ENCODE peak calls at places on chromosomes 13 and 19, in four cellular contexts. One of them, this sample, is unnamed. For H3K4me1, the result is how much of the 10 kb centered on the place peaks cover.

GRCh38 chr13:33433316-33433715 is 147.8 kb upstream of the STARD13 start:
- DNase-seq in A549: no peak
- DNase-seq in heart right ventricle: no peak
- DNase-seq in PC-9: no peak
- DNase-seq in this sample: no peak

GRCh38 chr19:34189199-34189916 is 17.1 kb downstream of the LSM14A start:
- DNase-seq in A549: no peak
- DNase-seq in heart right ventricle: no peak
- DNase-seq in PC-9: no peak
- DNase-seq in this sample: no peak

GRCh38 chr19:55283548-55284393 is at the start of gene BRSK1:
- DNase-seq in heart right ventricle: peak
- DNase-seq in A549: no peak
- DNase-seq in PC-9: peak
- DNase-seq in this sample: peak

GRCh38 chr13:70125693-70126092 is 17.4 kb upstream of the KLHL1 start:
- DNase-seq in heart right ventricle: no peak
- DNase-seq in PC-9: no peak
- DNase-seq in A549: no peak
- DNase-seq in this sample: no peak

GRCh38 chr19:4534836-4535658 is at the start of gene PLIN5:
- DNase-seq in A549: peak
- DNase-seq in PC-9: peak
- DNase-seq in heart right ventricle: peak
- DNase-seq in this sample: peak

GRCh38 chr13:87798536-87798935 is 127.4 kb downstream of the SLITRK5 start:
- DNase-seq in PC-9: no peak
- DNase-seq in heart right ventricle: no peak
- DNase-seq in A549: no peak
- DNase-seq in this sample: no peak

GRCh38 chr13:28728642-28729041 is 9.9 kb upstream of the SLC46A3 start:
- DNase-seq in A549: no peak
- DNase-seq in PC-9: no peak
- DNase-seq in heart right ventricle: no peak
- DNase-seq in this sample: no peak

GRCh38 chr19:14410054-14410774 is 8.9 kb downstream of the DDX39A start:
- DNase-seq in heart right ventricle: no peak
- DNase-seq in PC-9: no peak
- DNase-seq in A549: no peak
- DNase-seq in this sample: no peak

GRCh38 chr13:52428295-52428694 is 22.1 kb downstream of the VPS36 start:
- DNase-seq in A549: no peak
- DNase-seq in PC-9: no peak
- DNase-seq in heart right ventricle: peak
- DNase-seq in this sample: no peak

GRCh38 chr19:1270854-1271527 is 1.9 kb downstream of the CIRBP start:
- DNase-seq in heart right ventricle: no peak
- DNase-seq in A549: no peak
- DNase-seq in PC-9: no peak
- DNase-seq in this sample: no peak

GRCh38 chr19:3466630-3467029 is 13.7 kb downstream of the SMIM24 start:
- DNase-seq in heart right ventricle: peak
- DNase-seq in PC-9: no peak
- DNase-seq in A549: no peak
- DNase-seq in this sample: peak

GRCh38 chr13:51000576-51001260 is 91.1 kb downstream of the RNASEH2B start:
- DNase-seq in PC-9: no peak
- DNase-seq in A549: no peak
- DNase-seq in heart right ventricle: no peak
- DNase-seq in this sample: peak

GRCh38 chr13:71368301-71368700 is 498.7 kb downstream of the DACH1 start:
- DNase-seq in A549: no peak
- DNase-seq in PC-9: no peak
- DNase-seq in heart right ventricle: no peak
- DNase-seq in this sample: no peak

GRCh38 chr13:29994911-29995601 is 144.6 kb upstream of the UBL3 start:
- DNase-seq in heart right ventricle: no peak
- DNase-seq in A549: no peak
- DNase-seq in PC-9: no peak
- DNase-seq in this sample: no peak

DNA sequence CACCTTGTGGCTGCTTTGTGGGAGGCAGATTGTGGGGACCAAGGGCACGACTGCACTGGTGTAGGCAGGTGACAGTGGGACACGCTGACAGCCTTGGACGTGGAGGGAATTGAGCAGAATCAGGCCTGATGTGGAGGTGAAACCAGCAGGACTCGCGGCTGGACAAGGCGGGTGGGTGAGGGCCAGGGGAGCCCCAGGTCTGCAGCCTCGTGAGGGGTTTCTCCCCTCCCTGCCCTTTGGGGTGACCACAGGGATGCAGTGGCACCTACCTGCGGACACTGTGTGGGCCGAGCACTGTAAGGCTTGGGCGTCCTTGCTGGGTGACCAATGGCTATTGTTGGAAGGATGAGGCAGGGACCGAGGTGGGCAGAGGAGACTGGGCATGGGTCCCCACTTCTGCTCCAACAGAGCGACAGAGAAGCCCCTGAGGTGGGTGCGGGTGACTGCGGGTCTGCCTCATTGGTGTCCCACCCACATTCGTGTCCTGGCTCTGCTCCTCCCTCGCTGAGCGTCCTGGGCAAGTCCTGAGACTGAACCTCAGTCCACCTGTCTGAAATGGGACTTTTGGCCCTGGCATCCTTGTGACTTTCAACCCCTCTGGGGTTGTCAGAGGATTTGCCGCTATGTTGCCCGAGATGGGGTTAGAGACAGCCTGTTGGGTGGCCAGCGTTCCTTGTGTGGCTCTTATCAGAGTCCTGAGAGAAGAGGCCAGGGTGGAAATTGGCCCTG is 30.5 kb downstream of the DNM2 start:
- DNase-seq in heart right ventricle: no peak
- DNase-seq in A549: no peak
- DNase-seq in PC-9: no peak
- DNase-seq in this sample: peak
- H3K4me1 ChIP-seq in heart right ventricle: half or more
- H3K4me1 ChIP-seq in A549: half or more
- H3K4me1 ChIP-seq in PC-9: under half
- H3K4me1 ChIP-seq in this sample: under half

GRCh38 chr19:39532233-39533002 is at the start of gene EID2B:
- DNase-seq in A549: peak
- DNase-seq in heart right ventricle: peak
- DNase-seq in PC-9: peak
- DNase-seq in this sample: peak
- H3K27ac ChIP-seq in A549: peak
- H3K27ac ChIP-seq in heart right ventricle: peak
- H3K27ac ChIP-seq in PC-9: no peak
- H3K27ac ChIP-seq in this sample: peak

GRCh38 chr13:95154441-95154886 is 146.8 kb downstream of the ABCC4 start:
- DNase-seq in PC-9: no peak
- DNase-seq in A549: no peak
- DNase-seq in heart right ventricle: no peak
- DNase-seq in this sample: no peak

GRCh38 chr13:95153647-95154405 is 147.4 kb downstream of the ABCC4 start:
- DNase-seq in PC-9: no peak
- DNase-seq in heart right ventricle: no peak
- DNase-seq in A549: no peak
- DNase-seq in this sample: no peak

GRCh38 chr13:95155504-95155903 is 145.7 kb downstream of the ABCC4 start:
- DNase-seq in A549: no peak
- DNase-seq in heart right ventricle: no peak
- DNase-seq in PC-9: no peak
- DNase-seq in this sample: no peak

GRCh38 chr13:95155093-95155492 is 146.2 kb downstream of the ABCC4 start:
- DNase-seq in heart right ventricle: no peak
- DNase-seq in A549: no peak
- DNase-seq in PC-9: no peak
- DNase-seq in this sample: no peak

DNA sequence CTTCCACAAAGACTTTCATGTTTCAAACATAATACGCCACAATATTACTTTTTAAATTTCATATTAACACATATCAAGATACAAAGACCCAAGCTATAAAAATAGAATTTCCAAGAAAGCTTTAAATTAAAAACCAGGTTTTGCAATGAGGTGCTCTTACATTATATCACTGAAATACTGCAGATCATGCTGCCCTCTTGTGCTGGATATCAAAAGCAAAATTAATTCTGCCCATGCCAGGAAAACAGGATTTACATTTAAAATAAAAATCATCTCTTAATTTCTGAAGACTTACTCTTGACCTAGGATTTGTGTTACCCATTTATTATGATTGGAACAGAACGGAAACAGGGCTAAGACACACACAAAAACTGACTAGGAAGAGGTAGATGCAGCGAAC is 145.0 kb downstream of the ABCC4 start:
- DNase-seq in A549: no peak
- DNase-seq in PC-9: no peak
- DNase-seq in heart right ventricle: no peak
- DNase-seq in this sample: no peak
- H3K4me1 ChIP-seq in A549: half or more
- H3K4me1 ChIP-seq in PC-9: under half
- H3K4me1 ChIP-seq in heart right ventricle: under half
- H3K4me1 ChIP-seq in this sample: under half

DNA sequence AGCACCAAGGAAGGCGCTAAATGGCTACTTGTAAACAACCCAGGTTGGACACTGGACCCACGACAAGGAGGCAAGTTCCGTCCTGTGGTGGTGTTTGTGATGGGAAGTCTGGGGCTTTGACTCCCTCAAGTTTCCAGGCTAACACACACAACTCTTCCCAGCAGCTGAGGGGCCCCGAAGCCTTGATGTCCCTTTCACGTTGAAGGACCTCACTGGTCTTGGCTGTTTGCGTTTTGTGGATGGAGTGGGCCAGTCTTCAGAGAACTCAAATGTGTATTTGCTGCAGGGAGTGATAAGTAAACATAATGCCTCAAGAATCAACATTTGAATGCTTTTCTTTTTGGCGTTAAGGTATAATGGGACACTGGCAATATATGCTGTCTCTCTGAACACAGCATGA is 199.2 kb downstream of the TM9SF2 start:
- DNase-seq in heart right ventricle: no peak
- DNase-seq in A549: no peak
- DNase-seq in PC-9: no peak
- DNase-seq in this sample: no peak
- H3K27ac ChIP-seq in heart right ventricle: no peak
- H3K27ac ChIP-seq in A549: no peak
- H3K27ac ChIP-seq in PC-9: no peak
- H3K27ac ChIP-seq in this sample: no peak

GRCh38 chr19:18493440-18494266 is 28.2 kb downstream of the ELL start:
- DNase-seq in heart right ventricle: no peak
- DNase-seq in A549: no peak
- DNase-seq in PC-9: no peak
- DNase-seq in this sample: peak

GRCh38 chr19:18494267-18494607 is 27.6 kb downstream of the ELL start:
- DNase-seq in heart right ventricle: no peak
- DNase-seq in PC-9: no peak
- DNase-seq in A549: no peak
- DNase-seq in this sample: no peak

GRCh38 chr19:18496980-18497256 is 25.0 kb downstream of the ELL start:
- DNase-seq in heart right ventricle: no peak
- DNase-seq in PC-9: no peak
- DNase-seq in A549: no peak
- DNase-seq in this sample: no peak

GRCh38 chr19:18495204-18495911 is 26.5 kb downstream of the ELL start:
- DNase-seq in heart right ventricle: no peak
- DNase-seq in PC-9: no peak
- DNase-seq in A549: no peak
- DNase-seq in this sample: no peak

DNA sequence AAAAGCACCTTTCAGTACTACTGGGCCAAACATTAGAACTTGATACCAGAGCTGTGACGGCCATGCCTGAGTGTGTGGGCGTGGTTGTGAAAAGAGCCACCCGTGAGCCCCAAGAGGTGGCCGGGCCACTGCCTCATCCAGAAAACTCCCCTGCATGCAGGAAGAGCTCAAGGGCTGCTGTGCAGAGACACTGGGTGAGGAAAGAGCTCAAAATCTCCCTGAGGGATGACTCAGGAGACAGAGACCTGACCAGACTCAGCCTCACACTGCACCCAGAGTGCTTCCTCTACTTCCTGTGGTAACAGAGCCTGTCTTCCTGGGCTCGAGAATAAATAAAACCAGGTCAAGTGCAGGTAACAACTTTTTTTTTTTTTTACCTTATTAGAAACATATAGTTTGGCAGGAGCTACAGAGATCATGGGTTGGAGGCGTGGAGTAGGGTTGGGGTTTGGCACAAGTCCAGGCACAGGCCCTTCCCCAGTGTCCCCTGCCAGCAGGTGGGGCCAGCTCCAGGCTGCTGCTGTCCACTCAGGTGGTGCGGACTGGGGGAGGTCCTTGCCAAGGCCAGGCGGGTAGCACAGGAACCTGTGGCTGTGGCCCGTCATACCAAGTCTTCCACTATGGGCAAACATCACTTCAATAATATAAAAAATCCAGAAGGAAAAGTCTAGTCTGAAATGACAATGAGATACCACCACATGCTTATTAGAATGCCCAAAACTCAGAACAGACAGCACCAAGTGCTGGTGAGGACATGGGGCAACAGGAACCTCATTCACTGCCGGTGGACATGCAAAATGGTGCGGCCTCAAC is 25.5 kb downstream of the ELL start:
- DNase-seq in PC-9: peak
- DNase-seq in A549: no peak
- DNase-seq in heart right ventricle: no peak
- DNase-seq in this sample: peak
- H3K4me1 ChIP-seq in PC-9: under half
- H3K4me1 ChIP-seq in A549: under half
- H3K4me1 ChIP-seq in heart right ventricle: half or more
- H3K4me1 ChIP-seq in this sample: under half

DNA sequence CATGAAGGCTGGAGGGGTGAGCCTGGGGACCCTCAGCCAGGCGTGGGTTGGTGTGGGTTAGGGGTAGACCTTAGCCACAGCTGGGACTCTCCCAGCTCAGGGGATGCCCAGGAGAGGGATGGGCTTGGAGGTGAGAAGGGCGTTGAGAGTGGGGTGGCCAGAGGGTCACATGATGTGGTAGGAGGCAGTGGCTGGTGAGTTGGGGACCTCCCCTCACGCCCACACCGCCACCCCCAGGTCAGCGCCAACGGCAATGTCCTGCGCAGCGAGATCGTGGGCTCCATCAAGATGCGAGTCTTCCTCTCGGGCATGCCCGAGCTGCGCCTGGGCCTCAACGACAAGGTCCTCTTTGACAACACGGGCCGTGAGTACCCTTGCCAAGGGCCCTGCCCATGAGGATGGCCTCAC is 28.5 kb downstream of the AP1M1 start:
- DNase-seq in heart right ventricle: no peak
- DNase-seq in PC-9: no peak
- DNase-seq in A549: no peak
- DNase-seq in this sample: no peak
- H3K27ac ChIP-seq in heart right ventricle: no peak
- H3K27ac ChIP-seq in PC-9: no peak
- H3K27ac ChIP-seq in A549: no peak
- H3K27ac ChIP-seq in this sample: no peak

DNA sequence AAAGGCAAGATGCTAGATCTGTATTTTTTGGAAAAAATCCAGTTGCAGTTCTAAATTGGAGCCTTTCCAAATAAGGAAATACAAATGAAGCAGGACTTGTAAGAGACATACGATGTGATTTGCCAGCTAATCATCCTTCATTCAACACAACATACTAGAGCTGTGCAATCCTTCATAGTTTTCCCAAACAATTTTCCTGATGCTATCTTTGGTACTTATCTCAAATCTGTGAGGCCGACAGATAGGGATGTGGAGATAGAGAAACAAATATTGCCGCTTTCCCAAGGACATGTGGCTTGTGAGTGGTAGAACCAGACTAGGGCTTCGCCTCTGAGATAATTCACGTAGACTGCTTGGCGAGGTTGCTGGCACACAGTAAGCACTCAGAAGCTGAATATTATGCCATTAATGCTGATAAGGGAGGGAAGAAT is 176.6 kb downstream of the LMO7 start:
- DNase-seq in heart right ventricle: no peak
- DNase-seq in PC-9: no peak
- DNase-seq in A549: no peak
- DNase-seq in this sample: no peak
- H3K4me1 ChIP-seq in heart right ventricle: under half
- H3K4me1 ChIP-seq in PC-9: under half
- H3K4me1 ChIP-seq in A549: under half
- H3K4me1 ChIP-seq in this sample: under half

This sample was measured in right cardiac atrium.